ENCODE peak calls at places on chromosomes 16 and 17, in five cellular contexts. D is psoas muscle, Y is transverse colon, U is HFF-Myc, H is GM12865. J is an unnamed sample.

GRCh38 chr16:28882476-28883180 is 4.3 kb downstream of the ATP2A1 start:
- DNase-seq in D (peak), Y (no peak), U (no peak), H (no peak), J (no peak)

GRCh38 chr17:75241996-75242460 is 19.4 kb downstream of the GGA3 start:
- DNase-seq in D (peak), Y (no peak), U (no peak), H (no peak), J (peak)

GRCh38 chr17:13031718-13032350 is 14.0 kb upstream of the ELAC2 start:
- DNase-seq in D (peak), Y (peak), U (no peak), H (peak), J (peak)

GRCh38 chr17:17001076-17001777 is 29.3 kb upstream of the TNFRSF13B start:
- DNase-seq in D (no peak), Y (no peak), U (no peak), H (no peak), J (no peak)

GRCh38 chr16:63742150-63742549 is 1379.7 kb downstream of the CDH11 start:
- DNase-seq in D (no peak), Y (no peak), U (no peak), H (no peak), J (no peak)

GRCh38 chr17:68368387-68368786 is 77.1 kb downstream of the ARSG start:
- DNase-seq in D (peak), Y (no peak), U (no peak), H (no peak), J (no peak)

GRCh38 chr16:28555593-28555992 is 1.9 kb downstream of the SGF29 start:
- DNase-seq in D (no peak), Y (no peak), U (no peak), H (peak), J (no peak)

GRCh38 chr16:83966153-83966696 is 1.8 kb upstream of the NECAB2 start:
- DNase-seq in D (no peak), Y (no peak), U (no peak), H (no peak), J (no peak)

GRCh38 chr17:9973689-9974459 is 68.8 kb upstream of the RCVRN start:
- DNase-seq in D (no peak), Y (no peak), U (no peak), H (no peak), J (no peak)

GRCh38 chr16:72066747-72067146 is 3.7 kb downstream of the HPR start:
- DNase-seq in D (no peak), Y (no peak), U (no peak), H (peak), J (peak)

GRCh38 chr17:14474591-14474990 is 173.7 kb downstream of the HS3ST3B1 start:
- DNase-seq in D (no peak), Y (no peak), U (no peak), H (no peak), J (peak)

GRCh38 chr17:78132086-78132676 is 1.6 kb downstream of the TMC8 start:
- DNase-seq in D (peak), Y (peak), U (no peak), H (peak), J (peak)
- H3K4me3 ChIP-seq in D (peak), Y (peak), U (no peak), H (peak), J (peak)

GRCh38 chr16:85029413-85029794 is 1.8 kb downstream of the KIAA0513 start:
- DNase-seq in D (no peak), Y (peak), U (no peak), H (peak), J (peak)
- TF ChIP-seq CTCF in D (no peak), Y (no peak), U (no peak), H (no peak), J (no peak)

DNA sequence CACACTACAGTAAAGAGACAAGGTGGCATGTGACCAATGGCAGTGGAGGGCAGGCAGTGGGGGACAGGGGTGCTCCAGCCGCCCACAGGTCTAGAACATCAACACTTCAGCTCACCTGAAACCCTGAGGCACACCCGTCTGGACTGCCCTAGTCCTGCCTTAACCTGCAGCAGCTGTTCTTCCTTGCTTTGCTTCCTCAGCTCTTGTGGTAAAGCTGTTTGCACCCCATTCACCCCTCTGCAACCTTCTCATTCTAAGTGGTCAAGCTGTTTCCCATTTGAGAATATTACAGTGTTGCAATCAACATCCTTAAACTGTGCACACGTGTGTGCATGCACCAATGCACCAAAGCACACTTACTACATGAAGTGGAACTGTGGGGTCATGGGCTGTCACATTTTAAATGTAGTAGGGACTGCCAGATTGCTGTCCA is 32.3 kb downstream of the SCNN1B start:
- DNase-seq in D (no peak), Y (no peak), U (no peak), H (peak), J (no peak)
- H3K4me3 ChIP-seq in D (no peak), Y (no peak), U (no peak), H (no peak), J (no peak)

GRCh38 chr17:79428988-79429387 is 181.9 kb downstream of the RBFOX3 start:
- DNase-seq in D (no peak), Y (no peak), U (no peak), H (no peak), J (no peak)

GRCh38 chr17:79425686-79426085 is 185.2 kb downstream of the RBFOX3 start:
- DNase-seq in D (no peak), Y (no peak), U (no peak), H (no peak), J (no peak)

GRCh38 chr17:79424471-79425185 is 186.2 kb downstream of the RBFOX3 start:
- DNase-seq in D (no peak), Y (no peak), U (no peak), H (no peak), J (no peak)

GRCh38 chr17:79429864-79430494 is 180.9 kb downstream of the RBFOX3 start:
- DNase-seq in D (no peak), Y (no peak), U (no peak), H (no peak), J (no peak)

DNA sequence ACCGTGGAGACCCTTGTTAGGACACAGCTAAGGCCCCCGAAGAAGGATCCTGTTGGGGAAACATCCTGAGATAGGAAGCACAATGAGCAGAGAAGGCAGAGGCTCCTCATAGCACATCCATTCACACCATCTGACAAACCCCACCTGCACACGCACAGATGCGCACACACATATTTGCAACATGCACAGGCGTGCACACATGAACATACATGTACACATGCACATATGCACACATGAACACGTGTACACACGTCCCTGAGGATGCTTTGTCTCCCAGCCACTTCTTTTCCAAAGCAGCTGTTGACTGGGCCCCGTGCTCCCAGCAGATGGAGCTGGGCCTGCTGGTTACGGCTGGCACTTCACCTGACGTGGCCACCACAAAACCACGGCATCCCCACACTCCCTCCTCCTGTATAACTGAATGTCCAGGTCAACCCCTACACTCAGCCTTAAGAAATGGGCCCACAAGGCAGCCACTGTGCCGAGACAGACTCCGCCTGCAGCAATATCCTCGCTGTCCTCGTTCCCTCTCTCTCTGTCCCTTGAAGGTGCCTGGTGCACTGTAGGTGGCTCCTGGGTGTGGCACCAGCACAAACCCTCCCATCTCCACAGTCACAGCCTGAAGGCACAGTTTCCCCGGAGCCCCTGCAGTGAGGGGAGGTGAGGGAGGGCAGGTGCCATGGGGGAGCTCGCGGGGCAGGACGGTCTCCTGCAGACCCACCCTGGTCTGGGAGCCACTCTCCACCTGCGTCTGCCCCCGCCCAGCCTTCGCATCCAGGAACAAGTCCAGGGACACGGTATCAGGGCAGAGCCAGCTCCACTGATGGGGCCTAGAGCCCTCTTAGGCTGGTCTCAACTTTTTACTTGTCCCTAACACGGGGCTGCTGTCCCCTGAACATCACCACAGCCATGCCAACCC is 183.0 kb downstream of the RBFOX3 start:
- DNase-seq in D (no peak), Y (no peak), U (no peak), H (no peak), J (no peak)
- TF ChIP-seq CTCF in D (no peak), Y (no peak), U (no peak), H (no peak), J (no peak)

GRCh38 chr17:64162575-64162974 is 32.6 kb upstream of the ERN1 start:
- DNase-seq in D (no peak), Y (no peak), U (no peak), H (no peak), J (no peak)

GRCh38 chr17:64164592-64165285 is 34.8 kb upstream of the ERN1 start:
- DNase-seq in D (no peak), Y (no peak), U (no peak), H (no peak), J (no peak)

GRCh38 chr17:64161380-64161779 is 31.4 kb upstream of the ERN1 start:
- DNase-seq in D (no peak), Y (no peak), U (no peak), H (no peak), J (no peak)

GRCh38 chr17:64165347-64165746 is 35.4 kb upstream of the ERN1 start:
- DNase-seq in D (no peak), Y (no peak), U (no peak), H (no peak), J (no peak)

DNA sequence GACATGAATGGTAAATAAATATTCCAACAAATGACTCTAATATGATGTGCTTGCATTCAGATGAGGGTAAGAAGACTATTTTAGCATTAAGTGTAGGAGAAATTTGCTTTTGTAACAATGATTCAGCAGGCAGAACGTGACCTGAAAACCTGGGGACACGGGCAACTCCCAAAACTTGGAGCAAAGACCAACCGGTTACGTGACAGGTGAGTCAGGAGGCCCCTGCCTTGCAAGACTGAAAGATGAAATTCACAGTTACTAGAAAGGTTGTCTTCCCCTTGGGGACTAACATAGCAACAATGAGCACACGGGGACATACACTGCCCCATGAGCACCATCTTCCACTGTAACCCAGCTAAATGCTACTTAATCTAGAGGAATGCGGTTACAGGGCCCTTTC is 33.5 kb upstream of the ERN1 start:
- DNase-seq in D (no peak), Y (no peak), U (no peak), H (no peak), J (peak)
- H3K4me3 ChIP-seq in D (no peak), Y (no peak), U (no peak), H (no peak), J (no peak)